ENCODE peak calls at places on chromosomes 5 and 9, in eight cellular contexts. Y, C, D, Q, T, R, H and U are unnamed samples.
A peak's percentile ranks its signal among the peaks of the same experiment; 100 is the strongest.

GRCh38 chr5:65391591-65391990 is 90.1 kb downstream of the ADAMTS6 start:
- DNase-seq in Q (no peak), Y (no peak), D (no peak), H (no peak), T (peak; percentile 22), R (no peak), C (no peak), U (no peak)

GRCh38 chr5:149799119-149799623 is 69.1 kb downstream of the PPARGC1B start:
- DNase-seq in D (peak; percentile 69), Y (peak; percentile 96), C (peak; percentile 63), T (peak; percentile 88), H (no peak), Q (peak; percentile 97), R (peak; percentile 82), U (no peak)

GRCh38 chr9:107174441-107174840 is 108.6 kb upstream of the RAD23B start:
- DNase-seq in T (peak; percentile 20), D (no peak), H (peak; percentile 35), Y (no peak), C (no peak), Q (no peak), R (no peak), U (no peak)

GRCh38 chr5:138905541-138905940 is 30.4 kb upstream of the LRRTM2 start:
- DNase-seq in C (no peak), D (peak; percentile 59), Q (no peak), Y (peak; percentile 36), R (no peak), T (peak; percentile 45), H (no peak), U (no peak)

GRCh38 chr9:35603506-35603985 is 1.5 kb upstream of the TESK1 start:
- DNase-seq in Y (peak; percentile 50), C (peak; percentile 67), R (no peak), H (peak; percentile 50), T (peak; percentile 53), Q (peak; percentile 87), D (peak; percentile 62), U (no peak)

GRCh38 chr5:73648490-73648889 is 22.5 kb downstream of the ARHGEF28 start:
- DNase-seq in H (no peak), Y (no peak), Q (no peak), C (no peak), T (no peak), D (no peak), R (no peak), U (no peak)

GRCh38 chr9:114397848-114398605 is 10.2 kb upstream of the AKNA start:
- DNase-seq in Y (peak; percentile 100), C (peak; percentile 98), R (no peak), D (peak; percentile 62), H (peak; percentile 99), T (peak; percentile 90), Q (peak; percentile 98), U (peak; percentile 97)

GRCh38 chr5:148483750-148484149 is 100.0 kb downstream of the FBXO38 start:
- DNase-seq in R (no peak), C (no peak), T (no peak), Q (no peak), D (no peak), Y (no peak), H (no peak), U (no peak)

GRCh38 chr5:172630961-172631360 is 10.1 kb upstream of the NEURL1B start:
- DNase-seq in T (no peak), R (no peak), H (no peak), C (no peak), Y (no peak), Q (no peak), D (no peak), U (no peak)

GRCh38 chr9:131366745-131367401 is 27.0 kb upstream of the PRRC2B start:
- DNase-seq in H (peak; percentile 30), Y (peak; percentile 83), Q (no peak), D (peak; percentile 32), T (peak; percentile 38), R (peak; percentile 40), C (peak; percentile 26), U (no peak)

GRCh38 chr5:149684371-149684770 is 45.7 kb upstream of the PPARGC1B start:
- DNase-seq in H (no peak), D (no peak), R (no peak), Y (no peak), C (no peak), T (no peak), Q (no peak), U (no peak)

GRCh38 chr5:7245401-7245800 is 150.5 kb upstream of the ADCY2 start:
- DNase-seq in T (no peak), H (no peak), Y (no peak), C (no peak), Q (no peak), R (no peak), D (no peak), U (no peak)
- TF ChIP-seq CTCF in T (no peak), H (no peak), Y (no peak), C (no peak), Q (no peak), R (no peak), D (no peak), U (no peak)

GRCh38 chr9:14278291-14278721 is 35.6 kb downstream of the NFIB start:
- DNase-seq in Y (peak; percentile 14), R (no peak), H (no peak), D (peak; percentile 9), Q (no peak), C (no peak), T (peak; percentile 88), U (no peak)
- TF ChIP-seq CTCF in Y (no peak), R (no peak), H (no peak), D (no peak), Q (no peak), C (no peak), T (no peak), U (no peak)

DNA sequence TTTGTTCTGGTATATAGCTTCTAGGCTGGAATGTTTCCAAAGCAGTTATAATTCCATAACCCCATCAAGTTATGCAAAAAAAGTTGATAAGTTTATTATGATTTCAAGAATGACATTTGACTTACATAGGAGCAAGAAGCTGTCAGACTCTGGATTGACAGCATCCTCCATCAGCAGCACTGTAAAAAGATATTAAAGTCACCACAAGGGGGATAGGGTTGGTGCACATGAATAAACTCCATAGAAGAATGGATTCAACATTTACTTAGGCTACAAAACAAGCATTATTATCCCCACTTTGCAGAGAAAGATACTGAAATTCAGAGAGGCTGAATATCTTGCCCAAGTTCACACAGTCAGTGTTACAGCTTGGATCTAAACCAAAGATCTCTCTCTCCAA is 208.9 kb upstream of the SLC30A5 start:
- DNase-seq in T (no peak), Q (no peak), Y (peak; percentile 45), C (no peak), H (no peak), D (no peak), R (no peak), U (no peak)
- TF ChIP-seq CTCF in T (peak; percentile 49), Q (no peak), Y (peak; percentile 30), C (peak; percentile 44), H (peak; percentile 40), D (peak; percentile 21), R (peak; percentile 33), U (no peak)

GRCh38 chr5:97142521-97143254 is at the start of gene LIX1:
- DNase-seq in C (no peak), T (peak; percentile 47), Q (peak; percentile 63), D (no peak), Y (peak; percentile 73), R (peak; percentile 20), H (peak; percentile 57), U (peak; percentile 58)
- TF ChIP-seq CTCF in C (peak; percentile 70), T (peak; percentile 74), Q (peak; percentile 21), D (peak; percentile 63), Y (peak; percentile 66), R (peak; percentile 69), H (peak; percentile 63), U (peak; percentile 37)

GRCh38 chr5:133423618-133424282 is 188.6 kb downstream of the FSTL4 start:
- DNase-seq in T (peak; percentile 31), D (no peak), C (peak; percentile 63), Y (peak; percentile 73), Q (peak; percentile 80), H (peak; percentile 78), R (peak; percentile 14), U (peak; percentile 78)

GRCh38 chr5:133420440-133421301 is 191.7 kb downstream of the FSTL4 start:
- DNase-seq in R (no peak), C (no peak), Y (no peak), T (no peak), H (no peak), Q (peak; percentile 34), D (no peak), U (no peak)

GRCh38 chr5:133421806-133422205 is 190.5 kb downstream of the FSTL4 start:
- DNase-seq in Y (no peak), H (no peak), Q (peak; percentile 15), D (no peak), C (no peak), R (no peak), T (no peak), U (no peak)

GRCh38 chr5:133423031-133423617 is 189.2 kb downstream of the FSTL4 start:
- DNase-seq in D (no peak), R (no peak), T (no peak), Y (no peak), C (no peak), Q (peak; percentile 40), H (no peak), U (no peak)

GRCh38 chr5:133421394-133421793 is 190.9 kb downstream of the FSTL4 start:
- DNase-seq in H (peak; percentile 45), Q (peak; percentile 63), C (no peak), D (no peak), T (peak; percentile 25), R (no peak), Y (no peak), U (no peak)
- TF ChIP-seq CTCF in H (no peak), Q (no peak), C (peak; percentile 17), D (peak; percentile 34), T (peak; percentile 40), R (peak; percentile 49), Y (no peak), U (peak; percentile 12)

DNA sequence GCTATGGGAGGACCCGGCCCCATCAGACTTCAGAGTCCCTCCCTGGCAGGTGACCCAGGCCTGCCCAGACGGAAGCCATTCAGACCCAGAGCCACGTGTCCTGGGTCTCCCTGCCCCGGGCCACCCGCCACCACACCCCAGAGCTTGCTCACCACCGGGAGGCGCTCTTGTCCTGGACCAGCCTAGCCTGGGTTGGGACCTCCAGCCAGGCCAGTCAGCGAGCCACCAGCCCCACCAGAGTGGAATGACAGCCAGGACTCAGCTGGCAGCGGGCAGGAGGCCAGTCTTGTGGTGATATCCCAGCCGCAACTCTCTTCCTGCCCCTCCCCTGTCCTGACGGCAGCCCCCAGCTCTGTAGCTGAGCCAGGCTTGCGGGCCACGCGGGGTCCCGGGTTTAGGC is 1.7 kb upstream of the PTGDS start:
- DNase-seq in Y (no peak), Q (no peak), T (no peak), R (no peak), H (peak; percentile 66), C (peak; percentile 73), D (no peak), U (no peak)
- TF ChIP-seq CTCF in Y (no peak), Q (no peak), T (peak; percentile 42), R (peak; percentile 12), H (peak; percentile 38), C (peak; percentile 56), D (peak; percentile 13), U (peak; percentile 5)

GRCh38 chr5:127373858-127374491 is 83.4 kb downstream of the MEGF10 start:
- DNase-seq in Y (no peak), D (no peak), Q (no peak), H (no peak), R (no peak), C (no peak), T (no peak), U (no peak)
- TF ChIP-seq CTCF in Y (peak; percentile 18), D (peak; percentile 28), Q (no peak), H (no peak), R (peak; percentile 44), C (no peak), T (peak; percentile 51), U (peak; percentile 17)